ENCODE peak calls at places on chromosomes 7 and 10, in six cellular contexts. One of them, this sample, is unnamed.

GRCh38 chr7:100693312-100694195 is 496 bp downstream of the GIGYF1 start:
- DNase-seq in skeletal muscle cell: no peak
- DNase-seq in stimulated activated CD4-positive, alpha-beta T cell treated with anti-CD3 and anti-CD28 coated beads, Interleukin-1b, Interleukin-23, amount 100 ng/mL, for 4 hours: no peak
- DNase-seq in body of pancreas: peak; percentile 18
- DNase-seq in A549: no peak
- DNase-seq in myocyte: peak; percentile 26
- DNase-seq in this sample: no peak

GRCh38 chr7:139860090-139860773 is 31.2 kb downstream of the TBXAS1 start:
- DNase-seq in stimulated activated CD4-positive, alpha-beta T cell treated with anti-CD3 and anti-CD28 coated beads, Interleukin-1b, Interleukin-23, amount 100 ng/mL, for 4 hours: no peak
- DNase-seq in A549: no peak
- DNase-seq in body of pancreas: no peak
- DNase-seq in myocyte: no peak
- DNase-seq in skeletal muscle cell: no peak
- DNase-seq in this sample: peak; percentile 14

GRCh38 chr10:72688208-72688651 is 3.7 kb upstream of the MCU start:
- DNase-seq in A549: peak; percentile 91
- DNase-seq in myocyte: peak; percentile 58
- DNase-seq in skeletal muscle cell: peak; percentile 60
- DNase-seq in stimulated activated CD4-positive, alpha-beta T cell treated with anti-CD3 and anti-CD28 coated beads, Interleukin-1b, Interleukin-23, amount 100 ng/mL, for 4 hours: no peak
- DNase-seq in body of pancreas: no peak
- DNase-seq in this sample: no peak

GRCh38 chr10:131006458-131007256 is 304.9 kb downstream of the TCERG1L start:
- DNase-seq in skeletal muscle cell: no peak
- DNase-seq in A549: no peak
- DNase-seq in body of pancreas: peak; percentile 3
- DNase-seq in myocyte: no peak
- DNase-seq in stimulated activated CD4-positive, alpha-beta T cell treated with anti-CD3 and anti-CD28 coated beads, Interleukin-1b, Interleukin-23, amount 100 ng/mL, for 4 hours: no peak
- DNase-seq in this sample: no peak

GRCh38 chr10:34407227-34407626 is 407.9 kb downstream of the PARD3 start:
- DNase-seq in A549: no peak
- DNase-seq in myocyte: peak; percentile 21
- DNase-seq in body of pancreas: no peak
- DNase-seq in skeletal muscle cell: peak; percentile 91
- DNase-seq in stimulated activated CD4-positive, alpha-beta T cell treated with anti-CD3 and anti-CD28 coated beads, Interleukin-1b, Interleukin-23, amount 100 ng/mL, for 4 hours: no peak
- DNase-seq in this sample: no peak

GRCh38 chr10:49610735-49611165 is 640 bp downstream of the SLC18A3 start:
- DNase-seq in skeletal muscle cell: no peak
- DNase-seq in stimulated activated CD4-positive, alpha-beta T cell treated with anti-CD3 and anti-CD28 coated beads, Interleukin-1b, Interleukin-23, amount 100 ng/mL, for 4 hours: no peak
- DNase-seq in myocyte: no peak
- DNase-seq in body of pancreas: no peak
- DNase-seq in A549: no peak
- DNase-seq in this sample: no peak

GRCh38 chr10:30282226-30282625 is 66.9 kb downstream of the MTPAP start:
- DNase-seq in myocyte: no peak
- DNase-seq in body of pancreas: no peak
- DNase-seq in stimulated activated CD4-positive, alpha-beta T cell treated with anti-CD3 and anti-CD28 coated beads, Interleukin-1b, Interleukin-23, amount 100 ng/mL, for 4 hours: no peak
- DNase-seq in skeletal muscle cell: no peak
- DNase-seq in A549: no peak
- DNase-seq in this sample: no peak

GRCh38 chr7:115010436-115010810 is 88.5 kb downstream of the MDFIC start:
- DNase-seq in stimulated activated CD4-positive, alpha-beta T cell treated with anti-CD3 and anti-CD28 coated beads, Interleukin-1b, Interleukin-23, amount 100 ng/mL, for 4 hours: no peak
- DNase-seq in A549: no peak
- DNase-seq in body of pancreas: no peak
- DNase-seq in myocyte: no peak
- DNase-seq in skeletal muscle cell: no peak
- DNase-seq in this sample: no peak

GRCh38 chr10:89645742-89646172 is 715 bp upstream of the PANK1 start:
- DNase-seq in A549: no peak
- DNase-seq in stimulated activated CD4-positive, alpha-beta T cell treated with anti-CD3 and anti-CD28 coated beads, Interleukin-1b, Interleukin-23, amount 100 ng/mL, for 4 hours: no peak
- DNase-seq in skeletal muscle cell: no peak
- DNase-seq in myocyte: no peak
- DNase-seq in body of pancreas: no peak
- DNase-seq in this sample: peak; percentile 9

GRCh38 chr10:36172054-36172531 is 530.0 kb upstream of the FZD8 start:
- DNase-seq in body of pancreas: no peak
- DNase-seq in A549: no peak
- DNase-seq in skeletal muscle cell: peak; percentile 30
- DNase-seq in stimulated activated CD4-positive, alpha-beta T cell treated with anti-CD3 and anti-CD28 coated beads, Interleukin-1b, Interleukin-23, amount 100 ng/mL, for 4 hours: no peak
- DNase-seq in myocyte: peak; percentile 64
- DNase-seq in this sample: no peak

GRCh38 chr10:6339891-6340290 is 137.2 kb downstream of the PFKFB3 start:
- DNase-seq in myocyte: no peak
- DNase-seq in skeletal muscle cell: no peak
- DNase-seq in stimulated activated CD4-positive, alpha-beta T cell treated with anti-CD3 and anti-CD28 coated beads, Interleukin-1b, Interleukin-23, amount 100 ng/mL, for 4 hours: no peak
- DNase-seq in A549: no peak
- DNase-seq in body of pancreas: no peak
- DNase-seq in this sample: no peak

GRCh38 chr7:129703751-129704150 is 92.2 kb downstream of the NRF1 start:
- DNase-seq in A549: no peak
- DNase-seq in stimulated activated CD4-positive, alpha-beta T cell treated with anti-CD3 and anti-CD28 coated beads, Interleukin-1b, Interleukin-23, amount 100 ng/mL, for 4 hours: no peak
- DNase-seq in body of pancreas: no peak
- DNase-seq in skeletal muscle cell: no peak
- DNase-seq in myocyte: no peak
- DNase-seq in this sample: no peak

GRCh38 chr10:124640538-124641231 is 103.5 kb downstream of the FAM53B start:
- DNase-seq in body of pancreas: no peak
- DNase-seq in myocyte: no peak
- DNase-seq in skeletal muscle cell: no peak
- DNase-seq in A549: no peak
- DNase-seq in stimulated activated CD4-positive, alpha-beta T cell treated with anti-CD3 and anti-CD28 coated beads, Interleukin-1b, Interleukin-23, amount 100 ng/mL, for 4 hours: no peak
- DNase-seq in this sample: no peak

This sample was measured in putamen.